ENCODE peak calls at places on chromosomes 4 and X, in four cellular contexts. A, M, F and G are unnamed samples.

GRCh38 chrX:153582896-153583295 is 16.0 kb downstream of the CCNQ start:
- DNase-seq in A (peak; percentile 61), M (no peak), F (no peak), G (peak; percentile 31)

GRCh38 chr4:106690487-106690886 is 321.9 kb upstream of the GIMD1 start:
- DNase-seq in A (no peak), M (peak; percentile 78), F (no peak), G (no peak)

GRCh38 chrX:134894373-134894895 is 96.4 kb upstream of the SMIM10 start:
- DNase-seq in A (no peak), M (no peak), F (no peak), G (no peak)

GRCh38 chrX:119726900-119727555 is 31.4 kb upstream of the SOWAHD start:
- DNase-seq in A (peak; percentile 17), M (no peak), F (no peak), G (no peak)

GRCh38 chr4:26076000-26076587 is 162.1 kb downstream of the SMIM20 start:
- DNase-seq in A (no peak), M (no peak), F (no peak), G (no peak)

GRCh38 chr4:101307901-101308300 is 39.4 kb downstream of the PPP3CA start:
- DNase-seq in A (no peak), M (no peak), F (no peak), G (no peak)

GRCh38 chr4:110270492-110271197 is 72.2 kb upstream of the ELOVL6 start:
- DNase-seq in A (no peak), M (peak; percentile 66), F (no peak), G (no peak)

GRCh38 chrX:9416562-9417319 is 48.1 kb upstream of the TBL1X start:
- DNase-seq in A (no peak), M (no peak), F (no peak), G (no peak)

GRCh38 chr4:107863416-107863815 is 38.7 kb downstream of the SGMS2 start:
- DNase-seq in A (no peak), M (peak; percentile 34), F (no peak), G (no peak)

GRCh38 chrX:68997461-68997860 is 167.8 kb downstream of the PJA1 start:
- DNase-seq in A (no peak), M (no peak), F (no peak), G (no peak)

GRCh38 chr4:66187175-66187720 is 517.0 kb upstream of the EPHA5 start:
- DNase-seq in A (no peak), M (no peak), F (no peak), G (no peak)

GRCh38 chr4:54525602-54526001 is 132.2 kb upstream of the KIT start:
- DNase-seq in A (no peak), M (peak; percentile 97), F (no peak), G (no peak)

GRCh38 chr4:147246096-147246495 is 234.8 kb upstream of the EDNRA start:
- DNase-seq in A (no peak), M (no peak), F (no peak), G (no peak)

GRCh38 chr4:82500106-82500738 is 61.6 kb downstream of the TMEM150C start:
- DNase-seq in A (no peak), M (no peak), F (no peak), G (no peak)

GRCh38 chr4:8403173-8403753 is 37.3 kb downstream of the ACOX3 start:
- DNase-seq in A (peak; percentile 61), M (peak; percentile 77), F (peak; percentile 88), G (peak; percentile 78)

GRCh38 chr4:153398713-153399112 is 54.2 kb downstream of the MND1 start:
- DNase-seq in A (no peak), M (no peak), F (no peak), G (no peak)

GRCh38 chr4:153402366-153402765 is 57.9 kb downstream of the MND1 start:
- DNase-seq in A (no peak), M (peak; percentile 38), F (no peak), G (no peak)

GRCh38 chr4:153401501-153401900 is 57.0 kb downstream of the MND1 start:
- DNase-seq in A (no peak), M (no peak), F (no peak), G (no peak)

GRCh38 chr4:153403761-153404160 is 59.3 kb downstream of the MND1 start:
- DNase-seq in A (no peak), M (no peak), F (no peak), G (no peak)

DNA sequence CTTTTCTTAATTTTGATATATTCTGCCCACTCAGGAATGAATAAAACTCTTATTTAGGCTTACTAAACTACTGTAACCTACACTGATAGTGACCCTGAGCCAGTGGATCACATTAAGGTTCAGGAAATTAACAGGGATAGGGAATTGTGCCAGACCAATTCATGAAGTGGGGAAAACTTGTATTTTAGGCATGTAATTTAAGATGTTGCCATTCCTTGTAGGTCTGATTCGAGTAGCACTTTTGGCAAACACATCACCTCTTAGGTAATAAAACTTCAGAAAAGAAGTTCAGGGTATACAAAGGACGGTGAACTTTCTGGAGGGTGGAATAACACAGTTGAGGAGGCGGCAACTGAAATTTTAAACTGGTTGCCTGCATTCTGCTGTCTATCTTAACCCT is 54.9 kb downstream of the MND1 start:
- DNase-seq in A (no peak), M (no peak), F (no peak), G (no peak)
- H3K36me3 ChIP-seq in A (no peaks in the 10 kb centered on the region), M (no peaks in the 10 kb centered on the region), F (no peaks in the 10 kb centered on the region), G (no peaks in the 10 kb centered on the region)

DNA sequence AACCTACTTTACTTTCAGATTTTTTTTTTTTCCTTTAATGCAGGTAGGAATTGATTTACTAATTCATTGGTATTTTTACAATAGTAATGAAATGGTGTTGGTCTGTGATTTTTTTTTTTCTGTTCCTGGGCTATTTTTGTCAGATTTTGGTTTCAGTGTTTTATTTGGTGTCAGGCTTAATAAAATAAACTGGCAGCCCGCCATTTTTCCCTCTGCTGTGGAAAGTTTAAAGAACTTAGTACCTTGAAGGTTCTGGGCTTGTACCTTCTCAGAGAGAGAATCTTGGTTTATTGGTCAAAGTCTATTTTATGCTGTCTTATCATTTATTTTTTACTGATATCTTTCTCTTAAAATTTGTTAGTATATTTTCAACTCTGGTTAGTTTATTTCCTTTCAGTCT is 64.0 kb upstream of the RHOH start:
- DNase-seq in A (no peak), M (no peak), F (no peak), G (no peak)
- H3K36me3 ChIP-seq in A (no peaks in the 10 kb centered on the region), M (no peaks in the 10 kb centered on the region), F (no peaks in the 10 kb centered on the region), G (peaks cover 12% of the 10 kb centered on the region)

GRCh38 chr4:1380368-1381151 is 25.7 kb downstream of the NKX1-1 start:
- DNase-seq in A (no peak), M (no peak), F (no peak), G (no peak)
- H3K36me3 ChIP-seq in A (no peaks in the 10 kb centered on the region), M (no peaks in the 10 kb centered on the region), F (no peaks in the 10 kb centered on the region), G (peaks cover 78% of the 10 kb centered on the region)

GRCh38 chrX:292900-293897 is 12.0 kb downstream of the PLCXD1 start:
- DNase-seq in A (peak; percentile 3), M (no peak), F (no peak), G (peak; percentile 22)

GRCh38 chrX:298993-299392 is 17.8 kb downstream of the PLCXD1 start:
- DNase-seq in A (no peak), M (no peak), F (no peak), G (no peak)

GRCh38 chrX:291411-291901 is 10.3 kb downstream of the PLCXD1 start:
- DNase-seq in A (peak; percentile 2), M (no peak), F (no peak), G (no peak)

GRCh38 chrX:290476-291166 is 9.4 kb downstream of the PLCXD1 start:
- DNase-seq in A (no peak), M (no peak), F (no peak), G (no peak)

GRCh38 chrX:295136-295535 is 14.0 kb downstream of the PLCXD1 start:
- DNase-seq in A (peak; percentile 2), M (no peak), F (no peak), G (no peak)
- H3K36me3 ChIP-seq in A (peaks cover 17% of the 10 kb centered on the region), M (peaks cover 14% of the 10 kb centered on the region), F (no peaks in the 10 kb centered on the region), G (peaks cover 31% of the 10 kb centered on the region)

GRCh38 chr4:150581611-150582010 is 340 bp upstream of the MAB21L2 start:
- DNase-seq in A (no peak), M (peak; percentile 82), F (no peak), G (no peak)

GRCh38 chr4:150580244-150580643 is 1.7 kb upstream of the MAB21L2 start:
- DNase-seq in A (no peak), M (no peak), F (no peak), G (no peak)

GRCh38 chr4:150579591-150580234 is 2.2 kb upstream of the MAB21L2 start:
- DNase-seq in A (no peak), M (no peak), F (no peak), G (no peak)

GRCh38 chr4:150582101-150582565 is at the start of gene MAB21L2:
- DNase-seq in A (no peak), M (no peak), F (no peak), G (no peak)

DNA sequence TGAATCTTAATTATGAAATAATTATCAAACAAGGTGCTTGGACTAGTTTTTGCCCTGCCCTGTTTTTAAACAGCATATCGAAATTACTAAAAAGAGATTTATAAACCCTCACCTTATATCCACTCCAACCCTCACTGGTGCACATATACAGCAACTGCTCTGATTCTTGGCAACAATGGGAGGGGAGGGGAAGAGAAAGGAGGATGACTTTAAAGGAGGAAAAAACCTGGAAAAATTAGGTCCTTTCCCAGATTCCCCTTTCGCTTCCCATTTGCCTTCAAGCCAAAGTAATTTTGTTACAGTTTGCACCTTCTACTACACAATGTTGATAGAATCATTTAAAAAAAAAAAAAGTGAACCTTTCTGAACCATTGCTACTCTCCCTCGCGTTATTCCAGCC is 745 bp upstream of the MAB21L2 start:
- DNase-seq in A (no peak), M (no peak), F (no peak), G (no peak)
- H3K36me3 ChIP-seq in A (peaks cover 4% of the 10 kb centered on the region), M (no peaks in the 10 kb centered on the region), F (no peaks in the 10 kb centered on the region), G (peaks cover 15% of the 10 kb centered on the region)